ENCODE peak calls at places on chromosome 15, in five cellular contexts. One of them, this sample, is unnamed.

GRCh38 chr15:20294651-20295237 is 246.9 kb downstream of the GOLGA6L6 start:
- DNase-seq in epithelial cell of proximal tubule: no peak
- DNase-seq in fibroblast of the aortic adventitia: no peak
- DNase-seq in NCI-H774: no peak
- DNase-seq in CD4-positive, alpha-beta memory T cell: no peak
- DNase-seq in this sample: no peak

GRCh38 chr15:87874896-87875661 is 381.5 kb downstream of the NTRK3 start:
- DNase-seq in epithelial cell of proximal tubule: no peak
- DNase-seq in fibroblast of the aortic adventitia: peak
- DNase-seq in NCI-H774: no peak
- DNase-seq in CD4-positive, alpha-beta memory T cell: no peak
- DNase-seq in this sample: no peak

GRCh38 chr15:89963301-89964288 is 37.5 kb upstream of the ZNF710 start:
- DNase-seq in epithelial cell of proximal tubule: no peak
- DNase-seq in fibroblast of the aortic adventitia: no peak
- DNase-seq in NCI-H774: no peak
- DNase-seq in CD4-positive, alpha-beta memory T cell: no peak
- DNase-seq in this sample: no peak

GRCh38 chr15:38843736-38844590 is 279.3 kb upstream of the RASGRP1 start:
- DNase-seq in epithelial cell of proximal tubule: no peak
- DNase-seq in fibroblast of the aortic adventitia: peak
- DNase-seq in NCI-H774: no peak
- DNase-seq in CD4-positive, alpha-beta memory T cell: no peak
- DNase-seq in this sample: no peak

GRCh38 chr15:91426412-91426811 is 326.4 kb downstream of the SV2B start:
- DNase-seq in epithelial cell of proximal tubule: peak
- DNase-seq in fibroblast of the aortic adventitia: no peak
- DNase-seq in NCI-H774: no peak
- DNase-seq in CD4-positive, alpha-beta memory T cell: no peak
- DNase-seq in this sample: peak

GRCh38 chr15:31974154-31974794 is 56.0 kb upstream of the CHRNA7 start:
- DNase-seq in epithelial cell of proximal tubule: no peak
- DNase-seq in fibroblast of the aortic adventitia: no peak
- DNase-seq in NCI-H774: no peak
- DNase-seq in CD4-positive, alpha-beta memory T cell: no peak
- DNase-seq in this sample: no peak

GRCh38 chr15:70833897-70834765 is 19.8 kb downstream of the LARP6 start:
- DNase-seq in epithelial cell of proximal tubule: no peak
- DNase-seq in fibroblast of the aortic adventitia: peak
- DNase-seq in NCI-H774: no peak
- DNase-seq in CD4-positive, alpha-beta memory T cell: no peak
- DNase-seq in this sample: no peak

GRCh38 chr15:38129531-38130199 is 123.0 kb upstream of the SPRED1 start:
- DNase-seq in epithelial cell of proximal tubule: peak
- DNase-seq in fibroblast of the aortic adventitia: peak
- DNase-seq in NCI-H774: no peak
- DNase-seq in CD4-positive, alpha-beta memory T cell: no peak
- DNase-seq in this sample: peak

GRCh38 chr15:100340721-100341661 is 784 bp downstream of the ADAMTS17 start:
- DNase-seq in epithelial cell of proximal tubule: no peak
- DNase-seq in fibroblast of the aortic adventitia: no peak
- DNase-seq in NCI-H774: no peak
- DNase-seq in CD4-positive, alpha-beta memory T cell: no peak
- DNase-seq in this sample: no peak

GRCh38 chr15:54150255-54150654 is 172.0 kb downstream of the UNC13C start:
- DNase-seq in epithelial cell of proximal tubule: peak
- DNase-seq in fibroblast of the aortic adventitia: peak
- DNase-seq in NCI-H774: no peak
- DNase-seq in CD4-positive, alpha-beta memory T cell: no peak
- DNase-seq in this sample: no peak

GRCh38 chr15:96053039-96054021 is 277.2 kb upstream of the NR2F2 start:
- DNase-seq in epithelial cell of proximal tubule: peak
- DNase-seq in fibroblast of the aortic adventitia: no peak
- DNase-seq in NCI-H774: peak
- DNase-seq in CD4-positive, alpha-beta memory T cell: no peak
- DNase-seq in this sample: no peak

GRCh38 chr15:71706461-71707229 is 103.7 kb upstream of the NR2E3 start:
- DNase-seq in epithelial cell of proximal tubule: no peak
- DNase-seq in fibroblast of the aortic adventitia: peak
- DNase-seq in NCI-H774: no peak
- DNase-seq in CD4-positive, alpha-beta memory T cell: no peak
- DNase-seq in this sample: no peak

GRCh38 chr15:99954361-99955180 is 221.3 kb upstream of the LYSMD4 start:
- DNase-seq in epithelial cell of proximal tubule: no peak
- DNase-seq in fibroblast of the aortic adventitia: no peak
- DNase-seq in NCI-H774: no peak
- DNase-seq in CD4-positive, alpha-beta memory T cell: no peak
- DNase-seq in this sample: no peak

GRCh38 chr15:43509002-43509922 is 8.1 kb upstream of the MAP1A start:
- DNase-seq in epithelial cell of proximal tubule: no peak
- DNase-seq in fibroblast of the aortic adventitia: peak
- DNase-seq in NCI-H774: no peak
- DNase-seq in CD4-positive, alpha-beta memory T cell: no peak
- DNase-seq in this sample: no peak

GRCh38 chr15:88177451-88177850 is 79.1 kb downstream of the NTRK3 start:
- DNase-seq in epithelial cell of proximal tubule: no peak
- DNase-seq in fibroblast of the aortic adventitia: peak
- DNase-seq in NCI-H774: no peak
- DNase-seq in CD4-positive, alpha-beta memory T cell: no peak
- DNase-seq in this sample: no peak

GRCh38 chr15:42056934-42057743 is 36.3 kb upstream of the PLA2G4E start:
- DNase-seq in epithelial cell of proximal tubule: peak
- DNase-seq in fibroblast of the aortic adventitia: peak
- DNase-seq in NCI-H774: peak
- DNase-seq in CD4-positive, alpha-beta memory T cell: peak
- DNase-seq in this sample: peak

GRCh38 chr15:68517285-68517711 is 61.5 kb upstream of the CORO2B start:
- DNase-seq in epithelial cell of proximal tubule: no peak
- DNase-seq in fibroblast of the aortic adventitia: peak
- DNase-seq in NCI-H774: no peak
- DNase-seq in CD4-positive, alpha-beta memory T cell: no peak
- DNase-seq in this sample: no peak

GRCh38 chr15:75188499-75188898 is 13.2 kb upstream of the C15orf39 start:
- DNase-seq in epithelial cell of proximal tubule: no peak
- DNase-seq in fibroblast of the aortic adventitia: no peak
- DNase-seq in NCI-H774: no peak
- DNase-seq in CD4-positive, alpha-beta memory T cell: no peak
- DNase-seq in this sample: no peak

GRCh38 chr15:59997070-59997701 is 6.9 kb upstream of the FOXB1 start:
- DNase-seq in epithelial cell of proximal tubule: no peak
- DNase-seq in fibroblast of the aortic adventitia: no peak
- DNase-seq in NCI-H774: peak
- DNase-seq in CD4-positive, alpha-beta memory T cell: peak
- DNase-seq in this sample: no peak

GRCh38 chr15:75456710-75457109 is 5.2 kb upstream of the SIN3A start:
- DNase-seq in epithelial cell of proximal tubule: no peak
- DNase-seq in fibroblast of the aortic adventitia: peak
- DNase-seq in NCI-H774: no peak
- DNase-seq in CD4-positive, alpha-beta memory T cell: no peak
- DNase-seq in this sample: no peak

GRCh38 chr15:80070840-80071239 is 11.4 kb downstream of the ZFAND6 start:
- DNase-seq in epithelial cell of proximal tubule: no peak
- DNase-seq in fibroblast of the aortic adventitia: peak
- DNase-seq in NCI-H774: no peak
- DNase-seq in CD4-positive, alpha-beta memory T cell: no peak
- DNase-seq in this sample: no peak

GRCh38 chr15:34161329-34161953 is 48.5 kb downstream of the KATNBL1 start:
- DNase-seq in epithelial cell of proximal tubule: no peak
- DNase-seq in fibroblast of the aortic adventitia: no peak
- DNase-seq in NCI-H774: no peak
- DNase-seq in CD4-positive, alpha-beta memory T cell: no peak
- DNase-seq in this sample: peak

GRCh38 chr15:75508741-75509532 is 57.4 kb upstream of the SIN3A start:
- DNase-seq in epithelial cell of proximal tubule: no peak
- DNase-seq in fibroblast of the aortic adventitia: peak
- DNase-seq in NCI-H774: no peak
- DNase-seq in CD4-positive, alpha-beta memory T cell: peak
- DNase-seq in this sample: no peak

GRCh38 chr15:75801859-75802593 is 41.2 kb upstream of the UBE2Q2 start:
- DNase-seq in epithelial cell of proximal tubule: no peak
- DNase-seq in fibroblast of the aortic adventitia: peak
- DNase-seq in NCI-H774: peak
- DNase-seq in CD4-positive, alpha-beta memory T cell: peak
- DNase-seq in this sample: no peak

GRCh38 chr15:30922469-30923311 is 19.0 kb downstream of the FAN1 start:
- DNase-seq in epithelial cell of proximal tubule: peak
- DNase-seq in fibroblast of the aortic adventitia: peak
- DNase-seq in NCI-H774: no peak
- DNase-seq in CD4-positive, alpha-beta memory T cell: no peak
- DNase-seq in this sample: no peak